ENCODE peak calls at places on chromosomes 1 and 21, in seven cellular contexts. V, D, G, S, H, F and R are unnamed samples.

GRCh38 chr1:241531195-241532172 is 694 bp upstream of the KMO start:
- DNase-seq in V (peak), D (peak), G (no peak), S (peak), H (no peak), F (no peak), R (peak)

GRCh38 chr1:55065649-55066048 is 26.3 kb downstream of the PCSK9 start:
- DNase-seq in V (no peak), D (no peak), G (no peak), S (no peak), H (no peak), F (no peak), R (no peak)

GRCh38 chr1:228695015-228695955 is 40.0 kb upstream of the RHOU start:
- DNase-seq in V (peak), D (no peak), G (no peak), S (no peak), H (no peak), F (no peak), R (no peak)

GRCh38 chr1:41537257-41537656 is 52.8 kb upstream of the EDN2 start:
- DNase-seq in V (no peak), D (peak), G (no peak), S (peak), H (no peak), F (peak), R (no peak)

GRCh38 chr1:19342894-19343616 is 30.9 kb downstream of the SLC66A1 start:
- DNase-seq in V (no peak), D (no peak), G (no peak), S (no peak), H (no peak), F (no peak), R (no peak)

GRCh38 chr1:248834343-248834940 is 3.6 kb upstream of the ZNF672 start:
- DNase-seq in V (no peak), D (no peak), G (no peak), S (no peak), H (peak), F (no peak), R (no peak)

GRCh38 chr1:48794815-48795214 is 18.1 kb upstream of the BEND5 start:
- DNase-seq in V (peak), D (no peak), G (no peak), S (no peak), H (no peak), F (no peak), R (no peak)

GRCh38 chr1:244242446-244242845 is 191.4 kb downstream of the ZBTB18 start:
- DNase-seq in V (no peak), D (peak), G (no peak), S (no peak), H (peak), F (no peak), R (no peak)

GRCh38 chr1:150006881-150007401 is 3.6 kb downstream of the OTUD7B start:
- DNase-seq in V (no peak), D (peak), G (no peak), S (peak), H (no peak), F (peak), R (no peak)

GRCh38 chr1:76158126-76158525 is 83.6 kb downstream of the ST6GALNAC3 start:
- DNase-seq in V (no peak), D (no peak), G (no peak), S (no peak), H (no peak), F (no peak), R (no peak)

GRCh38 chr1:228014235-228014930 is 7.6 kb downstream of the WNT3A start:
- DNase-seq in V (peak), D (peak), G (no peak), S (no peak), H (no peak), F (peak), R (no peak)

GRCh38 chr1:47559944-47560695 is 122.3 kb downstream of the FOXD2 start:
- DNase-seq in V (no peak), D (no peak), G (no peak), S (no peak), H (peak), F (no peak), R (no peak)

GRCh38 chr21:25625036-25625435 is 14.0 kb upstream of the JAM2 start:
- DNase-seq in V (no peak), D (peak), G (no peak), S (no peak), H (no peak), F (no peak), R (no peak)

GRCh38 chr21:31556662-31557061 is 102.8 kb upstream of the SOD1 start:
- DNase-seq in V (no peak), D (no peak), G (no peak), S (no peak), H (no peak), F (no peak), R (no peak)

GRCh38 chr1:65170511-65171142 is 22.6 kb downstream of the AK4 start:
- DNase-seq in V (no peak), D (peak), G (no peak), S (no peak), H (no peak), F (no peak), R (no peak)

GRCh38 chr1:17250601-17251000 is 1.7 kb downstream of the PADI3 start:
- DNase-seq in V (peak), D (no peak), G (no peak), S (no peak), H (no peak), F (no peak), R (no peak)

GRCh38 chr1:3753656-3754454 is 1.6 kb downstream of the CCDC27 start:
- DNase-seq in V (no peak), D (no peak), G (no peak), S (no peak), H (peak), F (no peak), R (no peak)

GRCh38 chr1:175536921-175537320 is 206.5 kb downstream of the TNR start:
- DNase-seq in V (no peak), D (no peak), G (no peak), S (no peak), H (no peak), F (no peak), R (no peak)

DNA sequence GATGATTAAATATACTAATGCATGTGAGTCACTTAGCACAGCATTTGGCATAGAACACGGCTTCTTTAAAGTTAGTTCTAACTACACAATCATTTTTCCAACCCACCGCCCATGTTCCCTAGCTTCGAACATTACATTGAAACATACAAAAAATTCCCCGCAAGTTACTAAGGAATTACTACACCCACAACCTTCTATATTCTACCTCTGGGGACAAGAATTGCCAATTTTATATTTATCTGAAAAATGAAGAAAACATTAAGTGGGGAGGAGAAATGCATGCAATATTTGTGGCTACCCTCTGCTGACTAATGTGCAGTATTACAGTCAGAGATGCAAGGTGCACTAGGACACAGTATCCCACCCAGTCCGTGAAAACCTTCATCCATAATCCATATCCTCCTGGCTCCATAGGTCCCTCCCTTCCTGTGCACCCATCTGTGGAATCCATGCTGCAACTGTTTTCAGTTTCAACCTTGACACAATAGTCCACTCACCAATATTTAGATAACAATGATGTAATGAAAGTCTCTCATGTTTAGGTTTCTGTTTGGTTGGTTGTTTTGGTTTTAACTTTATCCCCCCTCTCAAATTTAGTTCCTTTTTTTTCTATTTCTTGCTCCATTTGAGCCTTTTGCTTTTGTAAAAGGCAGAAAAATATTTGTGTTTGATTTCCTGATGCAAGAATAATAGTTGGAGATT is 31.6 kb downstream of the RGS5 start:
- DNase-seq in V (peak), D (peak), G (no peak), S (peak), H (no peak), F (peak), R (peak)
- TF ChIP-seq CTCF in V (peak), D (peak), G (peak), S (peak), H (peak), F (peak), R (peak)

GRCh38 chr1:234694661-234695060 is 84.7 kb upstream of the IRF2BP2 start:
- DNase-seq in V (no peak), D (no peak), G (no peak), S (no peak), H (no peak), F (no peak), R (no peak)

GRCh38 chr1:234692961-234693360 is 83.0 kb upstream of the IRF2BP2 start:
- DNase-seq in V (no peak), D (no peak), G (no peak), S (no peak), H (no peak), F (no peak), R (no peak)

GRCh38 chr1:234689236-234689635 is 79.3 kb upstream of the IRF2BP2 start:
- DNase-seq in V (no peak), D (no peak), G (no peak), S (no peak), H (no peak), F (no peak), R (no peak)

GRCh38 chr1:234687011-234687410 is 77.0 kb upstream of the IRF2BP2 start:
- DNase-seq in V (no peak), D (no peak), G (no peak), S (no peak), H (no peak), F (no peak), R (no peak)

DNA sequence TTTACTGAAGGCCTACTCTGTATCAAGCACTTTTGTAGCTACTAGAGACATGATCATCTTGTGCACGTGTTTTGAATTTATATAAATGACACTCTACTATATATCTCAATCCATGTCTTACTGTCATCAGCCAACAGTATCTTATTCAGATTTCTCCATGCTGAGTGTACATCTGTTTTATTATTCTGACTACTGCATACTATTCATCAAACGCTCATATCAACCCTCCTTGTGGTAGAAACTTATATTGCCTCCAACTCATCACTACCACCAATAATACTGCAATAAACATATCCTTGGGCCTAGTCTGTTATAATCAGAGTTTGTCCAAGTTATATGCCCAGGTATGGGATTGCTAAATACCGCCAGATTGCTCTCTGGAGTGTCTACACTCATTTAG is 81.6 kb upstream of the IRF2BP2 start:
- DNase-seq in V (peak), D (peak), G (no peak), S (peak), H (no peak), F (peak), R (no peak)
- TF ChIP-seq CTCF in V (no peak), D (peak), G (no peak), S (peak), H (peak), F (peak), R (peak)

GRCh38 chr21:40386301-40386911 is 460.6 kb downstream of the DSCAM start:
- DNase-seq in V (peak), D (no peak), G (no peak), S (no peak), H (peak), F (no peak), R (peak)
- TF ChIP-seq CTCF in V (peak), D (peak), G (peak), S (peak), H (peak), F (peak), R (peak)

GRCh38 chr1:66282885-66283284 is 251.1 kb upstream of the SGIP1 start:
- DNase-seq in V (no peak), D (no peak), G (no peak), S (peak), H (no peak), F (no peak), R (no peak)

GRCh38 chr1:66283583-66284041 is 250.3 kb upstream of the SGIP1 start:
- DNase-seq in V (peak), D (no peak), G (no peak), S (peak), H (no peak), F (no peak), R (no peak)

GRCh38 chr1:66284746-66285145 is 249.2 kb upstream of the SGIP1 start:
- DNase-seq in V (no peak), D (no peak), G (no peak), S (no peak), H (no peak), F (no peak), R (no peak)

GRCh38 chr1:66281808-66282207 is 252.1 kb upstream of the SGIP1 start:
- DNase-seq in V (no peak), D (no peak), G (no peak), S (no peak), H (no peak), F (no peak), R (no peak)

DNA sequence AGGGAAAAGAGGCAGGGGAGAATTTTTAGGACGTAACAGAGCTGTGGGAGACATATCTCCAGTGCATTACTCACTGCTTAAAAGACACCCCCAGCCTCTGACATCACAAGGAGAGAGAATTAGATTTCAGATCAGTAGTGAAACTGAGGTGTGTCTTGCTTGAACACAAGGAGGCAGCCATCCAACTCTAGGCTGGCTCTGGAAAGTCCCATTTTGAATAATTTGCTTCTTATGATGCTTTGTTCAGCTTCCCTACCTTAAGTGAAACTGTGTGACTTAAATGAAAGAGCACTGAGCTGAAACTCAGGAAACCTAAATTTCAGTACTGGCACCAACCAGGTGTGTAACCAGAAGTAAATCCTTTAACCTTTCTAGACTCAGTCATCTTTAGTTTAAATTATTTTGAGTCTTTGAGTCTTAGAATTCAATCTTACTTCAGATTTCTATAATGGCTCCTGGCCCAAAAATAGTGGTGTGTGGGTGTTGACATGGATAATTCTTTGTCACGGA is 251.6 kb upstream of the SGIP1 start:
- DNase-seq in V (peak), D (peak), G (no peak), S (peak), H (no peak), F (peak), R (no peak)
- TF ChIP-seq CTCF in V (no peak), D (peak), G (no peak), S (peak), H (no peak), F (peak), R (peak)

GRCh38 chr1:232238009-232238408 is 391.9 kb downstream of the SIPA1L2 start:
- DNase-seq in V (no peak), D (no peak), G (no peak), S (no peak), H (no peak), F (no peak), R (no peak)

GRCh38 chr1:232244426-232244825 is 385.5 kb downstream of the SIPA1L2 start:
- DNase-seq in V (no peak), D (no peak), G (no peak), S (no peak), H (no peak), F (no peak), R (no peak)

DNA sequence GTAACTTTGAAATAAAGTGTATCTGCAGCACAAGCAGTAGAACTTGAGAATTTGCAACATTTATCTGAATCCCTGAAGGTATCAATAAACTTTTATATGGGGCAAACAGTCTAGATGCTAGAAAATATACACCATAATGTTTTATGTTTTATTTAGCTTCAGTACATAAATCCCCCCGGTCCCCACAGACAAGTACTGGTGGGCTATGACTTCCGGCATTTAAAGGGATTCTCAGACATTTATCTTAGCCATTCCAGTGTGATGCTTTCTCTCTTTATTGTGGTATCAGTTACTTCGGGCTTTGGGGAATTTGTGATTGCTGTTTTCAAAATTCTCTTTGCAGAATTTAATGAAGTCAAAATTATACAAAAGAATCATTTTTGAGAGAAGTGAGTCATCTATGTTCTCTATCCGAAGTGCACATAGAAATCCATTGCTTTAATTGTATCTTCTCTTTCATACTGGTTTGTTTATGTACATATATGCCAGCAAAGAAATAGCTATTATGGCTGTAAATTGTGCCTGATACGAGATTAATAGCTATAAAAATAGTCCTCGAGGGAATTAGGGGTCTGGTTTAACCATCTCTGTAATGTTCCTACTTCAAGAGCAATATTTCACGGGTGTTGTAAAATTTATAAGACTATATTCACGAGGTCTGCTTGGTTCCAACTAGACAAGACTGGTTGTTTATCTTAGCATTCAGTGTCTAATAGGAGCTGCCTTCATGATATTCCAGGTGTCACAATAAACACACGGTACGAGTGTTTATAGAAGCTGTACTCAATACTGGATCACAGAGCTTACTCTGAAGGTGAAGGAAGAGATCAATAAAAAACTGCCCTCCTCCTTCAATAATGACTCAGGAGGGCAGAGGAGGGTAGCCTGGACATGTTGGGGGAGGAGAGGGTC is 390.1 kb downstream of the SIPA1L2 start:
- DNase-seq in V (no peak), D (no peak), G (no peak), S (no peak), H (no peak), F (no peak), R (no peak)
- TF ChIP-seq CTCF in V (no peak), D (no peak), G (no peak), S (no peak), H (no peak), F (no peak), R (no peak)

GRCh38 chr1:114691061-114691460 is 4.3 kb downstream of the AMPD1 start:
- DNase-seq in V (no peak), D (no peak), G (no peak), S (no peak), H (no peak), F (no peak), R (no peak)
- TF ChIP-seq CTCF in V (no peak), D (no peak), G (no peak), S (no peak), H (no peak), F (no peak), R (no peak)

DNA sequence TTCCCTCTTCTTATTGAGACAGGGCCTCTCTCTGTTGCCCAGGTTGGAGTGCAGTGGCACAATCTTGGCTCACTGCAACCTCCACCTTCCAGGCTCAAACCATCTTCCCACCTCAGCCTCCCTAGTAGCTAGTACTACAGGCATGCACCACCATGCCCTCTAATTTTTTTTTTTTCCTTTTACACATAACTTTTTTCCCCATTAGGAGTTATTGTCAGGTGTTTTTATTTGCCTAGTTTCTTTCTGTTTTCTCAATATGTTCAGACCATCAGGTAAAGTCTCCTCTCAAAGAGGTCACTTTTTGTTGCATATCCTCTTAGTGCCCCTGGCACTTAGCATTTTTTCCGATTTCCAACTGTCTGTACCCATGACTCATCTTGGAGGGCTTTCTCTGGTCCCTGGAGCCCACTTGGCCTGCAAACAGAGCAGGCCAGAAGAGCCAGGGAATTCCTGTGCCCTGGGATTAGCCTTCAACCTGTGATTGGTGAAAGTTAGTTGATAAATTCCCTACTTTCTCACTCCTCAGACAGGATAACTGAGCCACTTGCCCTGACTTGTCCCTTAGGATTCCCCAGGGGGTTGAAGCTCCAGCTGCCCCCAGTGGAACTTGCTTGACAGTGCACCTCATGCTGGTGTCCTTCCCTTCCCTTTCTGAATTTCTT is 2.2 kb downstream of the NTPCR start:
- DNase-seq in V (peak), D (peak), G (no peak), S (peak), H (peak), F (peak), R (peak)
- TF ChIP-seq CTCF in V (peak), D (peak), G (peak), S (peak), H (peak), F (peak), R (peak)

GRCh38 chr1:91091812-91092211 is 70.0 kb upstream of the ZNF644 start:
- DNase-seq in V (no peak), D (peak), G (no peak), S (no peak), H (no peak), F (no peak), R (no peak)
- TF ChIP-seq CTCF in V (no peak), D (no peak), G (no peak), S (no peak), H (no peak), F (no peak), R (no peak)